ENCODE peak calls at places on chromosome 13, in four cellular contexts. One of them, this sample, is unnamed.

GRCh38 chr13:82898625-82899024 is 983.6 kb downstream of the SLITRK1 start:
- DNase-seq in tibial nerve: no peak
- DNase-seq in uterus: no peak
- DNase-seq in HepG2: peak; percentile 23
- DNase-seq in this sample: no peak

GRCh38 chr13:107838592-107839161 is 376.7 kb downstream of the LIG4 start:
- DNase-seq in tibial nerve: no peak
- DNase-seq in uterus: no peak
- DNase-seq in HepG2: no peak
- DNase-seq in this sample: no peak

GRCh38 chr13:24688901-24689300 is 8.7 kb downstream of the ATP12A start:
- DNase-seq in tibial nerve: no peak
- DNase-seq in uterus: no peak
- DNase-seq in HepG2: no peak
- DNase-seq in this sample: no peak

GRCh38 chr13:48653074-48654054 is at the start of gene CYSLTR2:
- DNase-seq in tibial nerve: no peak
- DNase-seq in uterus: no peak
- DNase-seq in HepG2: no peak
- DNase-seq in this sample: no peak

GRCh38 chr13:100751826-100752225 is 77.2 kb upstream of the TMTC4 start:
- DNase-seq in tibial nerve: no peak
- DNase-seq in uterus: no peak
- DNase-seq in HepG2: peak; percentile 6
- DNase-seq in this sample: no peak

GRCh38 chr13:82147526-82147925 is 1734.7 kb downstream of the SLITRK1 start:
- DNase-seq in tibial nerve: no peak
- DNase-seq in uterus: no peak
- DNase-seq in HepG2: no peak
- DNase-seq in this sample: no peak

GRCh38 chr13:71714802-71715375 is 152.1 kb downstream of the DACH1 start:
- DNase-seq in tibial nerve: no peak
- DNase-seq in uterus: no peak
- DNase-seq in HepG2: no peak
- DNase-seq in this sample: no peak

GRCh38 chr13:102598061-102598460 is 1.3 kb downstream of the TPP2 start:
- DNase-seq in tibial nerve: no peak
- DNase-seq in uterus: no peak
- DNase-seq in HepG2: no peak
- DNase-seq in this sample: no peak

GRCh38 chr13:46896346-46897138 is at the start of gene HTR2A:
- DNase-seq in tibial nerve: no peak
- DNase-seq in uterus: peak; percentile 28
- DNase-seq in HepG2: no peak
- DNase-seq in this sample: peak; percentile 14

GRCh38 chr13:45353895-45354294 is 12.9 kb upstream of the TPT1 start:
- DNase-seq in tibial nerve: no peak
- DNase-seq in uterus: no peak
- DNase-seq in HepG2: no peak
- DNase-seq in this sample: no peak

GRCh38 chr13:46385946-46386345 is 1.1 kb downstream of the RUBCNL start:
- DNase-seq in tibial nerve: no peak
- DNase-seq in uterus: no peak
- DNase-seq in HepG2: no peak
- DNase-seq in this sample: no peak

GRCh38 chr13:57633950-57634828 is 2.6 kb downstream of the PCDH17 start:
- DNase-seq in tibial nerve: no peak
- DNase-seq in uterus: no peak
- DNase-seq in HepG2: no peak
- DNase-seq in this sample: no peak

GRCh38 chr13:52780092-52780491 is 40.5 kb upstream of the CNMD start:
- DNase-seq in tibial nerve: no peak
- DNase-seq in uterus: no peak
- DNase-seq in HepG2: no peak
- DNase-seq in this sample: no peak

GRCh38 chr13:38535271-38535670 is 151.6 kb upstream of the FREM2 start:
- DNase-seq in tibial nerve: no peak
- DNase-seq in uterus: no peak
- DNase-seq in HepG2: no peak
- DNase-seq in this sample: no peak

GRCh38 chr13:29791508-29791907 is 58.9 kb downstream of the UBL3 start:
- DNase-seq in tibial nerve: no peak
- DNase-seq in uterus: no peak
- DNase-seq in HepG2: no peak
- DNase-seq in this sample: no peak

GRCh38 chr13:102658678-102659077 is 36.2 kb downstream of the METTL21C start:
- DNase-seq in tibial nerve: no peak
- DNase-seq in uterus: no peak
- DNase-seq in HepG2: no peak
- DNase-seq in this sample: no peak

GRCh38 chr13:46160474-46161066 is 21.4 kb downstream of the LCP1 start:
- DNase-seq in tibial nerve: no peak
- DNase-seq in uterus: no peak
- DNase-seq in HepG2: peak; percentile 58
- DNase-seq in this sample: no peak

GRCh38 chr13:37929308-37929707 is 59.7 kb upstream of the TRPC4 start:
- DNase-seq in tibial nerve: no peak
- DNase-seq in uterus: no peak
- DNase-seq in HepG2: no peak
- DNase-seq in this sample: no peak

GRCh38 chr13:33798023-33798422 is 19.9 kb upstream of the RFC3 start:
- DNase-seq in tibial nerve: no peak
- DNase-seq in uterus: no peak
- DNase-seq in HepG2: no peak
- DNase-seq in this sample: no peak
- H3K4me3 ChIP-seq in tibial nerve: no peak overlapping the region
- H3K4me3 ChIP-seq in uterus: no peak overlapping the region
- H3K4me3 ChIP-seq in HepG2: no peak overlapping the region
- H3K4me3 ChIP-seq in this sample: no peak overlapping the region

GRCh38 chr13:99353836-99354235 is 46.6 kb upstream of the GPR183 start:
- DNase-seq in tibial nerve: no peak
- DNase-seq in uterus: no peak
- DNase-seq in HepG2: no peak
- DNase-seq in this sample: no peak
- H3K4me1 ChIP-seq in tibial nerve: peaks cover 24% of the 10 kb centered on the region
- H3K4me1 ChIP-seq in uterus: no peaks in the 10 kb centered on the region
- H3K4me1 ChIP-seq in HepG2: no peaks in the 10 kb centered on the region
- H3K4me1 ChIP-seq in this sample: no peaks in the 10 kb centered on the region

GRCh38 chr13:30792257-30793000 is 57.1 kb downstream of the ALOX5AP start:
- DNase-seq in tibial nerve: peak; percentile 55
- DNase-seq in uterus: peak; percentile 78
- DNase-seq in HepG2: peak; percentile 61
- DNase-seq in this sample: peak; percentile 82
- TF ChIP-seq CTCF in tibial nerve: peak; percentile 16
- TF ChIP-seq CTCF in uterus: peak; percentile 6
- TF ChIP-seq CTCF in HepG2: peak; percentile 36
- TF ChIP-seq CTCF in this sample: no peak

GRCh38 chr13:43269037-43269476 is 245.7 kb downstream of the DNAJC15 start:
- DNase-seq in tibial nerve: no peak
- DNase-seq in uterus: peak; percentile 60
- DNase-seq in HepG2: peak; percentile 72
- DNase-seq in this sample: peak; percentile 76
- H3K4me3 ChIP-seq in tibial nerve: no peak overlapping the region
- H3K4me3 ChIP-seq in uterus: no peak overlapping the region
- H3K4me3 ChIP-seq in HepG2: no peak overlapping the region
- H3K4me3 ChIP-seq in this sample: no peak overlapping the region